ENCODE peak calls at places on chromosomes 7 and 10, in eight cellular contexts. C is transverse colon, J is A549, S is IMR-90, O is AG10803, Y is AG04449, W is tibial artery, N is lung. P is an unnamed sample.

GRCh38 chr7:45292481-45292880 is 134.9 kb downstream of the RAMP3 start:
- DNase-seq in S (no peak), Y (no peak), N (no peak), J (no peak), C (no peak), O (no peak), W (no peak), P (no peak)

GRCh38 chr7:127833641-127834040 is 181.6 kb downstream of the SND1 start:
- DNase-seq in C (no peak), O (peak), W (no peak), N (no peak), Y (no peak), S (peak), J (no peak), P (no peak)

GRCh38 chr10:104297697-104298660 is 29.0 kb downstream of the GSTO2 start:
- DNase-seq in W (no peak), S (peak), C (no peak), O (peak), Y (no peak), J (no peak), N (no peak), P (peak)

GRCh38 chr7:390761-391410 is 100.9 kb downstream of the FOXL3 start:
- DNase-seq in C (no peak), J (no peak), N (no peak), W (peak), Y (no peak), O (no peak), S (no peak), P (no peak)

GRCh38 chr10:132389631-132390454 is 7.2 kb upstream of the PWWP2B start:
- DNase-seq in S (no peak), W (peak), Y (no peak), C (peak), N (no peak), J (no peak), O (peak), P (no peak)

GRCh38 chr7:142808802-142809583 is 38.2 kb downstream of the PRSS2 start:
- DNase-seq in N (no peak), S (peak), C (peak), W (no peak), O (no peak), Y (no peak), J (no peak), P (no peak)

GRCh38 chr7:27262121-27262520 is 19.5 kb downstream of the EVX1 start:
- DNase-seq in J (no peak), W (no peak), Y (no peak), N (no peak), O (no peak), C (no peak), S (no peak), P (no peak)

GRCh38 chr7:49767719-49768118 is 5.7 kb upstream of the VWC2 start:
- DNase-seq in Y (no peak), O (no peak), S (no peak), N (no peak), W (no peak), C (no peak), J (no peak), P (no peak)

GRCh38 chr10:132374612-132375011 is 22.4 kb upstream of the PWWP2B start:
- DNase-seq in C (no peak), J (no peak), Y (no peak), S (no peak), W (peak), N (no peak), O (no peak), P (no peak)

DNA sequence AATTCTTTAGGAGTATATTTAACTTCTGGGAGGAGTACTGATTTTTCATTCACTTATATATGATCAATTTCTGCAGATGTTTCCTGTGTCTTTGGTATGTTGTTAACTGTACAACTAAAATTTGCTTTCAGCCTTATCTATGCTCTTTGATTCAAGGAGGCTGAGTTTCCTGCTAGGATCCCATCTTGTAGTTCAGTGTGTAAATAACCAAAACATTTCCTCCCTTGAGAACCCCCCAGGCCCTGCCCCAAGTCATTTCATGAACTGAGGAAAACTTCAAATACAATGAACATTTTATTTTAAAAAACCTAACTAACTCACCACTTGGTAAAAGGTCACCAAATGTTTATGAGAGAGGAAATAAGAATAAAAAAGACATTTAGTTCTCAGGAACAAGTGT is 55.5 kb downstream of the VWA2 start:
- DNase-seq in Y (no peak), W (peak), O (no peak), C (no peak), N (no peak), J (no peak), S (no peak), P (no peak)
- TF ChIP-seq CTCF in Y (no peak), W (no peak), O (no peak), C (no peak), N (no peak), J (no peak), S (no peak), P (no peak)

GRCh38 chr10:2935647-2936386 is 131.5 kb upstream of the PFKP start:
- DNase-seq in Y (no peak), J (no peak), N (no peak), O (no peak), S (no peak), C (no peak), W (no peak), P (no peak)

GRCh38 chr10:2933924-2934323 is 133.4 kb upstream of the PFKP start:
- DNase-seq in O (no peak), J (no peak), Y (no peak), C (no peak), S (no peak), N (no peak), W (no peak), P (no peak)

GRCh38 chr10:2936816-2937215 is 130.5 kb upstream of the PFKP start:
- DNase-seq in N (peak), W (no peak), J (no peak), Y (no peak), S (no peak), C (no peak), O (peak), P (no peak)

GRCh38 chr10:2942937-2943336 is 124.4 kb upstream of the PFKP start:
- DNase-seq in N (no peak), C (no peak), O (no peak), J (no peak), S (no peak), W (no peak), Y (no peak), P (no peak)

GRCh38 chr10:2938869-2939268 is 128.5 kb upstream of the PFKP start:
- DNase-seq in N (no peak), J (peak), W (no peak), Y (no peak), C (no peak), O (peak), S (peak), P (no peak)
- H3K4me3 ChIP-seq in N (no peak), J (no peak), W (no peak), Y (no peak), C (no peak), O (no peak), S (no peak), P (no peak)

GRCh38 chr7:141220263-141220662 is 146.4 kb downstream of the TMEM178B start:
- DNase-seq in C (no peak), J (peak), N (no peak), W (no peak), S (no peak), Y (no peak), O (no peak), P (no peak)
- TF ChIP-seq CTCF in C (no peak), J (peak), N (no peak), W (no peak), S (no peak), Y (no peak), O (no peak), P (no peak)

DNA sequence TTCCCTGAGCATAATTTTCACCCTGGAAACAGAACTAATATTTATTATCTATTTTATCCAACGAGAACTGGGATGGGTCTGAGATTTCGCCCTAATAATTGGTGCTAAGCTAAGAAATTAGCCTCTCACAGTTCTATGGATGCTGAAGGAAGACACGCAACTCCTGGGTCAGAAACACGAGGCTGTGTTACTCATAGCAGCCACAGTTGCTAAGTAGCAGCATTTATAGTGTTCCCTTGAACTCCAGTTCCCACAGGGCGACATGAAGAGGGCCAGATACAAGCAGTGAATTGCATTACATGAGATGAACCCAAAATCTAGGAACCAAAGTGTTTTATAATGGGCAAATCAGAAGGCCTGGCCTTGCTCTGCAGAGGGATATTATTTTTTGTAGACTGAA is 109.8 kb upstream of the AGR3 start:
- DNase-seq in W (no peak), O (no peak), C (no peak), N (no peak), S (no peak), Y (no peak), J (no peak), P (no peak)
- H3K4me3 ChIP-seq in W (no peak), O (no peak), C (no peak), N (no peak), S (no peak), Y (no peak), J (no peak), P (no peak)

DNA sequence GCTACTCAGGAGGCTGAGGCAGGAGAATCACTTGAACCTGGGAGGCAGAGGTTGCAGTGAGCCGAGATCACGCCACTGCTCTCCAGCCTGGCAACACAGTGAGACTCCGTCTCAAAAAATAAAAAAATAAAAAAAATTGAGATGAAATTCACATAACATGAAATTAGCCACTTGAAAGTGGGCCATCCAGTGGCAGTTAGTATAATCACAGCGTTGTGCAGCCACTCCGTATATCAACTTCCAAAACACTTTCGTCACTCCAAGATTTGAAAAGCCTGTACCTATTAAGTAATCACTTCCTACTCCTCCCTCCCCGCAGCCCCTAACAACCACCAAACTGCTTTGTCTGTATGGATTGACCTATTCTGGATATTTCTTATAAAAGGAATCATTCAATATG is 20.7 kb upstream of the CACUL1 start:
- DNase-seq in O (no peak), W (no peak), C (no peak), S (no peak), N (no peak), J (no peak), Y (no peak), P (no peak)
- TF ChIP-seq CTCF in O (no peak), W (no peak), C (no peak), S (peak), N (no peak), J (no peak), Y (no peak), P (no peak)

GRCh38 chr7:20777377-20778062 is 9.2 kb downstream of the SP8 start:
- DNase-seq in C (no peak), Y (no peak), O (no peak), S (no peak), J (no peak), W (no peak), N (no peak), P (no peak)
- H3K4me3 ChIP-seq in C (peak), Y (no peak), O (no peak), S (no peak), J (peak), W (peak), N (no peak), P (no peak)

DNA sequence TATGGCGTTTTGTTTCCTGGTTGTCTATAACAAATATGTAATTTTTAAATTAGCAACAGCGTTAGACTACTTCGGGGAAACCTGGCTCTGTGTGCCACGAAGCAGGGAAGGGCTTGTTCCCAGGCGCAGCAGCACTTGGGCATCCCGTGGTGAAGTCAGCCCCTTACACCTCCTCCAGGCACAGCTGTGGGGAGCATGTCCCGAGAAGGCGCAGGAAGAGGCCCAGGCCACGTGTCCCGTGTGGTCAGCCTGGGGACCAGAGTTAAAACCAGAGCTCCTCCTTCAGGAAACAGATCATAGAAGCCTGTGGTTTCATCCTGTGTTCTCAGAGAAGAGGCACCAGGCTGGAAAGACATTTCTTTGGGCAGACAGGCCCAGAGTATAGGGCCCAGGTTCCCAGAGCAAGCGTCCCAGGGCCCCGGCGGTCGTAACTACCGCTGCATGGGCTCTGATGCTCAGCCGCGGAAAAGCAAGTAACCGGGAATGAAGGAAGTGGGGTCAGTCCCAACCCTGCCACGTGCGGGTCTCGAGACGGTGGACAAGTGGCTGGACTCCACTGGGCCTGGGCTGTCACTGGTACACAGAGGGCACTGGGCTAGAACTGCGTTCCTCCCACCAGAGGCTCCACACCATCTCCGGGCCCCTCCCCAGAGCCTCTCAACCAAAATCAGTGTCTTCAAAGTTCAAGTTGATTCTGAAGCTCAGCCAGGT is 7.1 kb downstream of the NUDT1 start:
- DNase-seq in Y (peak), S (peak), N (peak), W (peak), C (peak), J (peak), O (peak), P (peak)
- TF ChIP-seq CTCF in Y (peak), S (peak), N (no peak), W (no peak), C (no peak), J (no peak), O (peak), P (no peak)

DNA sequence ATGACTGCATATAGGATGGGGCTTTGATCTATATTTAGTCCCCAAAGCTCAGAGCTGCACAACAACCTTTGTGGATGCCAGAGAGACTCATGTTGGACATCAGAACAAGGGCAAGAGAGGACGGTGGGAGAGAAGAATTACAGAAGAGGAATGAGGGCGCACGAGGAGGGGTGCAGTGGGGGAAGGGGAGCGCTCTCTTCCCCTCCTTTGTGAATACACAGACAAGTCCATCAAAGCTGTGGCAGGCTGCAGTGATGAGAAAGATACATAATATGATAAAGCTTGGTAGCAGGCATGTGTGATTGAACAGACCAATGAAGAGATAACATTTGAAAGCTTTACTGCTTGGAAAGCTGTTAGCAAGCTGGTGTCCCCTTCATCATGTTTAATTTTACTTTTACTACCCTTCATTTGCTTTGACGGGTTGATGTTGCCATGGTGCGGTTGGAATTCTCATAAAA is 857.8 kb downstream of the KCNMA1 start:
- DNase-seq in N (no peak), W (no peak), Y (no peak), S (no peak), C (no peak), J (no peak), O (no peak), P (peak)
- H3K4me3 ChIP-seq in N (no peak), W (no peak), Y (no peak), S (no peak), C (no peak), J (no peak), O (no peak), P (no peak)

P was measured in BJ.